ENCODE peak calls at places on chromosomes 5 and 9, in six cellular contexts. One of them, this sample, is unnamed.

GRCh38 chr5:92207156-92207555 is 824.0 kb upstream of the ARRDC3 start:
- DNase-seq in neural crest cell: no peak
- DNase-seq in tibial nerve: no peak
- DNase-seq in fibroblast of the aortic adventitia: no peak
- DNase-seq in kidney epithelial cell: no peak
- DNase-seq in esophagus muscularis mucosa: no peak
- DNase-seq in this sample: no peak

GRCh38 chr9:86741311-86742215 is 205.7 kb downstream of the GAS1 start:
- DNase-seq in fibroblast of the aortic adventitia: peak
- DNase-seq in tibial nerve: no peak
- DNase-seq in kidney epithelial cell: peak
- DNase-seq in esophagus muscularis mucosa: no peak
- DNase-seq in neural crest cell: no peak
- DNase-seq in this sample: peak

GRCh38 chr9:90107864-90108263 is 503.1 kb downstream of the GADD45G start:
- DNase-seq in esophagus muscularis mucosa: no peak
- DNase-seq in neural crest cell: no peak
- DNase-seq in fibroblast of the aortic adventitia: no peak
- DNase-seq in kidney epithelial cell: no peak
- DNase-seq in tibial nerve: no peak
- DNase-seq in this sample: no peak

GRCh38 chr9:121744002-121744686 is 92.7 kb downstream of the DAB2IP start:
- DNase-seq in neural crest cell: no peak
- DNase-seq in fibroblast of the aortic adventitia: peak
- DNase-seq in kidney epithelial cell: no peak
- DNase-seq in tibial nerve: peak
- DNase-seq in esophagus muscularis mucosa: no peak
- DNase-seq in this sample: peak

GRCh38 chr5:32136342-32136741 is 37.8 kb downstream of the GOLPH3 start:
- DNase-seq in tibial nerve: no peak
- DNase-seq in neural crest cell: no peak
- DNase-seq in kidney epithelial cell: no peak
- DNase-seq in fibroblast of the aortic adventitia: no peak
- DNase-seq in esophagus muscularis mucosa: no peak
- DNase-seq in this sample: no peak

GRCh38 chr5:92527311-92528078 is 1053.5 kb downstream of the NR2F1-AS1 start:
- DNase-seq in neural crest cell: no peak
- DNase-seq in tibial nerve: no peak
- DNase-seq in kidney epithelial cell: no peak
- DNase-seq in esophagus muscularis mucosa: no peak
- DNase-seq in fibroblast of the aortic adventitia: no peak
- DNase-seq in this sample: no peak

GRCh38 chr9:118975736-118976135 is 393.5 kb downstream of the BRINP1 start:
- DNase-seq in tibial nerve: no peak
- DNase-seq in esophagus muscularis mucosa: no peak
- DNase-seq in fibroblast of the aortic adventitia: no peak
- DNase-seq in kidney epithelial cell: no peak
- DNase-seq in neural crest cell: no peak
- DNase-seq in this sample: no peak

GRCh38 chr9:81132318-81132717 is 557.0 kb downstream of the TLE1 start:
- DNase-seq in neural crest cell: no peak
- DNase-seq in tibial nerve: no peak
- DNase-seq in kidney epithelial cell: no peak
- DNase-seq in esophagus muscularis mucosa: no peak
- DNase-seq in fibroblast of the aortic adventitia: peak
- DNase-seq in this sample: no peak

GRCh38 chr5:169944922-169945675 is 35.2 kb downstream of the INSYN2B start:
- DNase-seq in fibroblast of the aortic adventitia: no peak
- DNase-seq in kidney epithelial cell: no peak
- DNase-seq in neural crest cell: no peak
- DNase-seq in tibial nerve: no peak
- DNase-seq in esophagus muscularis mucosa: no peak
- DNase-seq in this sample: no peak

GRCh38 chr9:35990155-35990554 is 32.2 kb upstream of the OR2S2 start:
- DNase-seq in kidney epithelial cell: no peak
- DNase-seq in fibroblast of the aortic adventitia: no peak
- DNase-seq in tibial nerve: no peak
- DNase-seq in esophagus muscularis mucosa: peak
- DNase-seq in neural crest cell: no peak
- DNase-seq in this sample: no peak

GRCh38 chr9:114898741-114899140 is 31.6 kb downstream of the TNFSF8 start:
- DNase-seq in neural crest cell: no peak
- DNase-seq in esophagus muscularis mucosa: no peak
- DNase-seq in fibroblast of the aortic adventitia: no peak
- DNase-seq in kidney epithelial cell: no peak
- DNase-seq in tibial nerve: no peak
- DNase-seq in this sample: no peak

GRCh38 chr9:135980926-135981630 is 19.9 kb upstream of the UBAC1 start:
- DNase-seq in esophagus muscularis mucosa: no peak
- DNase-seq in tibial nerve: peak
- DNase-seq in kidney epithelial cell: no peak
- DNase-seq in fibroblast of the aortic adventitia: no peak
- DNase-seq in neural crest cell: no peak
- DNase-seq in this sample: no peak

GRCh38 chr5:134051305-134051704 is 46.5 kb upstream of the VDAC1 start:
- DNase-seq in kidney epithelial cell: no peak
- DNase-seq in neural crest cell: no peak
- DNase-seq in fibroblast of the aortic adventitia: no peak
- DNase-seq in esophagus muscularis mucosa: no peak
- DNase-seq in tibial nerve: no peak
- DNase-seq in this sample: peak

GRCh38 chr9:125977223-125977622 is 230.1 kb downstream of the PBX3 start:
- DNase-seq in kidney epithelial cell: no peak
- DNase-seq in esophagus muscularis mucosa: no peak
- DNase-seq in fibroblast of the aortic adventitia: peak
- DNase-seq in tibial nerve: no peak
- DNase-seq in neural crest cell: no peak
- DNase-seq in this sample: no peak

GRCh38 chr9:127754761-127755557 is 19.9 kb upstream of the TOR2A start:
- DNase-seq in tibial nerve: no peak
- DNase-seq in neural crest cell: peak
- DNase-seq in esophagus muscularis mucosa: no peak
- DNase-seq in fibroblast of the aortic adventitia: no peak
- DNase-seq in kidney epithelial cell: no peak
- DNase-seq in this sample: no peak

GRCh38 chr5:20335978-20336377 is 348.0 kb upstream of the CDH18 start:
- DNase-seq in tibial nerve: no peak
- DNase-seq in esophagus muscularis mucosa: no peak
- DNase-seq in neural crest cell: no peak
- DNase-seq in fibroblast of the aortic adventitia: no peak
- DNase-seq in kidney epithelial cell: no peak
- DNase-seq in this sample: peak

GRCh38 chr5:115379622-115380344 is 83.3 kb upstream of the CCDC112 start:
- DNase-seq in kidney epithelial cell: peak
- DNase-seq in fibroblast of the aortic adventitia: no peak
- DNase-seq in neural crest cell: no peak
- DNase-seq in esophagus muscularis mucosa: peak
- DNase-seq in tibial nerve: no peak
- DNase-seq in this sample: peak

GRCh38 chr9:3585616-3586015 is 59.8 kb upstream of the RFX3 start:
- DNase-seq in kidney epithelial cell: no peak
- DNase-seq in esophagus muscularis mucosa: no peak
- DNase-seq in neural crest cell: no peak
- DNase-seq in fibroblast of the aortic adventitia: no peak
- DNase-seq in tibial nerve: no peak
- DNase-seq in this sample: no peak

GRCh38 chr9:72872718-72873117 is 80.1 kb downstream of the ALDH1A1 start:
- DNase-seq in kidney epithelial cell: no peak
- DNase-seq in fibroblast of the aortic adventitia: no peak
- DNase-seq in tibial nerve: no peak
- DNase-seq in neural crest cell: no peak
- DNase-seq in esophagus muscularis mucosa: no peak
- DNase-seq in this sample: no peak

GRCh38 chr9:16211952-16212351 is 658.5 kb downstream of the BNC2 start:
- DNase-seq in kidney epithelial cell: no peak
- DNase-seq in fibroblast of the aortic adventitia: no peak
- DNase-seq in neural crest cell: no peak
- DNase-seq in esophagus muscularis mucosa: no peak
- DNase-seq in tibial nerve: no peak
- DNase-seq in this sample: no peak

DNA sequence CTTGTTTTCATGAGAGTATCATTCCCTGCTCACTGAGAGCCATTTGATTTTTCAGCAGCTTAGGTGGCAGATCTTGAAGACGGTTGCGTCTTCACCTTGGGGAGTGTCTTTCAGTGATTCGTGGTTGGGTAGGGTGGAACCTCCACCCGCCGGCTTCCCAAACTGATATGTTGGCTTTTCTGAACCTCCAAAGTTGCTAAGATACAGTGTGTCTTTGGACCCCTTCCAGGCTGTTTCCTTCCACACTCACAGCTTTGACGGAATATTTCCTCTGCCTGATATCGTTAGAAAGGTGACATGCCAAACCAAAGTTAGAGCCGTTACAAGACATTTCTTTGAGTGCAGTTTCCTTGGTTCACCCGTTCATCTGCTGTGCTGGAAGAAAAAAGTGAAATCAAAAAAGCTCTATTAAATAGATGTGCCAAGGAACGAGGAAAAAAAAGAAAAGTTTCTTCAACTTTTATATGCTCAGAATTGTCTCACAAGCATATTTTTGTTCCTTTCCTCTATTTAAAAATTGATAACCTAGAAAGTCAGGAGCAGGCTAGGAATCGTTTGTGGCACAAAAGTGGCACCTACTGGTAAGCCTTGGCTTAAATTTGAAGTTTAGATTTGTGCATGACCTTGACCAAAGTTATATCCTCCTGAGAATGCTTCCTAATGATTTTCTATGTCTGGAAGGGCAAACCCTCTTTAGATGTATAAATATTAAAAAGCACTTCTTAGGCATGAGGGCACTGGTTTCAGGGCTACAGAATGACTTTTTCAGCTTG is 270.7 kb upstream of the WWC1 start:
- DNase-seq in kidney epithelial cell: no peak
- DNase-seq in neural crest cell: no peak
- DNase-seq in tibial nerve: peak
- DNase-seq in esophagus muscularis mucosa: no peak
- DNase-seq in fibroblast of the aortic adventitia: peak
- DNase-seq in this sample: no peak
- TF ChIP-seq CTCF in kidney epithelial cell: peak
- TF ChIP-seq CTCF in neural crest cell: peak
- TF ChIP-seq CTCF in tibial nerve: no peak
- TF ChIP-seq CTCF in esophagus muscularis mucosa: no peak
- TF ChIP-seq CTCF in fibroblast of the aortic adventitia: peak
- TF ChIP-seq CTCF in this sample: no peak

GRCh38 chr9:21070171-21070571 is 7.6 kb downstream of the IFNB1 start:
- DNase-seq in tibial nerve: no peak
- DNase-seq in esophagus muscularis mucosa: peak
- DNase-seq in kidney epithelial cell: peak
- DNase-seq in neural crest cell: no peak
- DNase-seq in fibroblast of the aortic adventitia: peak
- DNase-seq in this sample: peak
- TF ChIP-seq CTCF in tibial nerve: no peak
- TF ChIP-seq CTCF in esophagus muscularis mucosa: peak
- TF ChIP-seq CTCF in kidney epithelial cell: peak
- TF ChIP-seq CTCF in neural crest cell: peak
- TF ChIP-seq CTCF in fibroblast of the aortic adventitia: peak
- TF ChIP-seq CTCF in this sample: no peak

DNA sequence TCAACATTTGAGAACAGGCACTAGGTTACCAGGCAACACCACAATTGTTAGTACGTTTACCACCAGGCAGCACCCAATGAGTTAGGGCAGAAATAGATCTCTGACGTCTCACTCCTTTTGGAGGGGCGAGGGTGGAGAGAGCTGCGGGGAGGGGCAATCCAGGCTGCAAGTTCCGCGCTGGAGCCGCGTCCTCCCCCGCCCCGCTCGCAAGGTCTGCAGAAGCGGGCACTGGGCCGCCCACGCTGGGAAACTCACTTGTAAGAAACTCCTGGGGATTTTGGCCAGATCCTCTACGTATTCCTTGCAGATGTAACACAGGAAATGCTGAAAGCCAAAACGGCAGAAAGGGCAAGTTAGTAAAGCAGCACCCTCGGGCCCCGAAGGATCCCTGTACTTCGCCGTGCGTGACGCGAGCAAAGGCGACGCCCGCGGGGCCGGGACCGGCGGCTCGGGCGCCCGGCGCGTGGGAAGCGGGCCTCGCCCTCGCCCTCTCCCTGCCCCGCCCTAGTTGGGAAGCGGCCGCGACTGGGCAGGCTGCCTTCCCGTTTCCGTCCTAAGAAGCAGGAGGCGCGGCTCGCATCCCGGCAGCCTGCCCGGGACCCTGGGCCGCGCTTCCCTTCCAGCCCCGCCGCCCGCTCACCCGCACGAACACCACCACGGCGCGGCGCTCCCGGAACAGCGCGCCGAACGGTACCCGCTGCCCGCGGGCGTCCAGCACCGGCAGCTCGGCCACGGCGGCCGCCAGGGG is 493 bp downstream of the PRXL2C start:
- DNase-seq in esophagus muscularis mucosa: peak
- DNase-seq in neural crest cell: peak
- DNase-seq in tibial nerve: peak
- DNase-seq in kidney epithelial cell: peak
- DNase-seq in fibroblast of the aortic adventitia: peak
- DNase-seq in this sample: peak
- TF ChIP-seq CTCF in esophagus muscularis mucosa: peak
- TF ChIP-seq CTCF in neural crest cell: peak
- TF ChIP-seq CTCF in tibial nerve: peak
- TF ChIP-seq CTCF in kidney epithelial cell: no peak
- TF ChIP-seq CTCF in fibroblast of the aortic adventitia: peak
- TF ChIP-seq CTCF in this sample: no peak

DNA sequence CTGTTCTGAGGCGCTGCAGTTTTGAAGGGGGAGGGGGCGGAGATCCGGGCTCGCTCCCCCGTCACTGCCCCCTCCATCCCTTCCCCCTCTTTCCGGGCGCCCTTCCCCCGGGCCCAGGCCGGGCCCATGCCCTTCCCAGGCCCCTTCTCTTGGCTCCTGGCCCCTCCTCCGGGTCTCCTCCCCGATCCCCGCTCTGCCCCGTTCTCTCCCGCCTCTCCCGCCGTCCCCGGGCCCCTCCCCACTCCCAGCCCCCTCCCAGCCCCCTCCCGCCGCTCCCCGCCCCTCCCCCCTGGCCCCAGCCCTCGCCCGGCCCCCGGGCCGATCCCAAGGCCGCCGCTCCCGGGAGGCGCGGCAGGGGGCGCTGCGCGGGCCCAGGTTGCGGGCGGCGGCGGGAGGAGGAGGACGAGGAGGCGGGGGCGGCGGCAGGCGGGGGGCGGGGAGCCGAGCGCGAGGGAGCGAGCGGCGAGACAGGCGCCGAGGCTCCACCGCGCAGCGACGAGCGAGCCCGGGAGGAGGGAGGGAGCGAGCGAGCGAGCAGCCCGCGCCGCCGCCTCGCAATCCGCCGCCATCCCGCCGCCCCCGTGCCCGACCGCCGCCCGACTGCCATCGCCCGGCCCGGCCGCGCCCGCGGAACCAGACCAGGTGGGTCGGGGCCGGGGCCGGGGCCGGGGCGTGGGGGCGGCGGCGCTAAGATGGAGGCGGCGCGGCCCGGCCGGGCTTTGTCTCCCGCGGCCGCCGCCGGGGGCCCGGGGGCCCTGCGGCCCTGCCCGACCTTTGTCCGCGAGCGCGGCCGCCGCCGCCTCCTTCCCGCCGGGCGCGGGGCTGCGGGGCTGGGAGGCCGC is at the start of gene PRRC2B:
- DNase-seq in fibroblast of the aortic adventitia: peak
- DNase-seq in neural crest cell: peak
- DNase-seq in tibial nerve: peak
- DNase-seq in esophagus muscularis mucosa: no peak
- DNase-seq in kidney epithelial cell: no peak
- DNase-seq in this sample: peak
- TF ChIP-seq CTCF in fibroblast of the aortic adventitia: peak
- TF ChIP-seq CTCF in neural crest cell: peak
- TF ChIP-seq CTCF in tibial nerve: peak
- TF ChIP-seq CTCF in esophagus muscularis mucosa: peak
- TF ChIP-seq CTCF in kidney epithelial cell: no peak
- TF ChIP-seq CTCF in this sample: peak

This sample was measured in Calu3.